ENCODE peak calls at places on chromosomes 2 and 18, in six cellular contexts. I, M, J, V, A and B are unnamed samples. For H3K4me1, the result is how much of the 10 kb centered on the place peaks cover.

GRCh38 chr2:10378189-10378588 is 69.9 kb downstream of the ODC1 start:
- DNase-seq in I (no peak), A (no peak), V (no peak), M (no peak), J (no peak), B (peak)

GRCh38 chr2:177385151-177385550 is 7.4 kb upstream of the AGPS start:
- DNase-seq in A (no peak), V (no peak), I (no peak), J (no peak), M (no peak), B (no peak)

GRCh38 chr2:142857247-142858154 is 20.0 kb upstream of the KYNU start:
- DNase-seq in I (no peak), V (no peak), M (no peak), A (no peak), J (no peak), B (no peak)

GRCh38 chr2:235098736-235099494 is 147.1 kb downstream of the SH3BP4 start:
- DNase-seq in V (no peak), J (no peak), I (no peak), A (no peak), M (no peak), B (no peak)

GRCh38 chr2:27118525-27119329 is at the start of gene CGREF1:
- DNase-seq in V (no peak), A (peak), I (peak), M (peak), J (no peak), B (no peak)

GRCh38 chr2:160061533-160062282 is 707 bp downstream of the PLA2R1 start:
- DNase-seq in A (peak), M (no peak), I (no peak), V (no peak), J (peak), B (peak)

GRCh38 chr2:23708771-23709170 is 218.2 kb downstream of the ATAD2B start:
- DNase-seq in J (no peak), M (no peak), A (no peak), I (no peak), V (no peak), B (no peak)

GRCh38 chr2:85878719-85879390 is 9.9 kb downstream of the ST3GAL5 start:
- DNase-seq in I (no peak), M (no peak), J (no peak), A (no peak), V (no peak), B (no peak)

GRCh38 chr2:127637725-127638252 is 8.2 kb upstream of the GPR17 start:
- DNase-seq in I (no peak), J (peak), A (peak), V (no peak), M (peak), B (no peak)

GRCh38 chr2:14909795-14910194 is 277.3 kb downstream of the LRATD1 start:
- DNase-seq in A (no peak), M (no peak), I (no peak), V (no peak), J (no peak), B (no peak)

GRCh38 chr2:227456772-227457171 is 15.2 kb upstream of the AGFG1 start:
- DNase-seq in V (no peak), A (no peak), J (no peak), I (no peak), M (no peak), B (no peak)

GRCh38 chr2:20524412-20525040 is 77.7 kb downstream of the RHOB start:
- DNase-seq in A (no peak), I (no peak), V (no peak), M (peak), J (peak), B (peak)

GRCh38 chr2:176637497-176638166 is 368.4 kb downstream of the MTX2 start:
- DNase-seq in M (peak), J (peak), I (peak), V (no peak), A (peak), B (peak)

GRCh38 chr2:240452471-240453256 is 17.2 kb downstream of the GPC1 start:
- DNase-seq in V (no peak), J (peak), A (peak), M (peak), I (no peak), B (peak)

GRCh38 chr2:9002637-9003365 is 683 bp downstream of the MBOAT2 start:
- DNase-seq in V (no peak), A (peak), I (peak), J (peak), M (peak), B (peak)

GRCh38 chr2:241217320-241218031 is 29.0 kb downstream of the ANO7 start:
- DNase-seq in V (no peak), I (peak), M (peak), J (peak), A (peak), B (peak)

GRCh38 chr18:72799106-72799505 is 68.7 kb downstream of the NETO1 start:
- DNase-seq in I (no peak), M (no peak), A (no peak), J (no peak), V (no peak), B (no peak)

GRCh38 chr2:164781394-164781793 is 60.2 kb downstream of the COBLL1 start:
- DNase-seq in V (no peak), M (peak), A (no peak), J (no peak), I (no peak), B (no peak)

GRCh38 chr2:176709541-176709951 is 440.3 kb downstream of the MTX2 start:
- DNase-seq in I (no peak), V (no peak), J (peak), A (peak), M (peak), B (peak)

GRCh38 chr2:193847140-193847539 is 1652.4 kb upstream of the TMEFF2 start:
- DNase-seq in A (no peak), M (no peak), J (no peak), V (no peak), I (no peak), B (no peak)

GRCh38 chr2:127066942-127067341 is 40.0 kb downstream of the BIN1 start:
- DNase-seq in A (no peak), M (no peak), J (peak), V (no peak), I (no peak), B (no peak)

GRCh38 chr2:222835142-222835822 is 25.6 kb upstream of the ACSL3 start:
- DNase-seq in M (no peak), I (no peak), A (no peak), J (no peak), V (no peak), B (no peak)

GRCh38 chr2:182358601-182359000 is 68.2 kb downstream of the PDE1A start:
- DNase-seq in V (no peak), J (no peak), A (no peak), M (no peak), I (no peak), B (no peak)

GRCh38 chr18:54558609-54559585 is 32.1 kb upstream of the DYNAP start:
- DNase-seq in A (no peak), J (no peak), M (peak), I (no peak), V (peak), B (no peak)

GRCh38 chr2:66569321-66569851 is 134.5 kb downstream of the MEIS1 start:
- DNase-seq in A (no peak), I (no peak), V (no peak), M (peak), J (peak), B (no peak)

DNA sequence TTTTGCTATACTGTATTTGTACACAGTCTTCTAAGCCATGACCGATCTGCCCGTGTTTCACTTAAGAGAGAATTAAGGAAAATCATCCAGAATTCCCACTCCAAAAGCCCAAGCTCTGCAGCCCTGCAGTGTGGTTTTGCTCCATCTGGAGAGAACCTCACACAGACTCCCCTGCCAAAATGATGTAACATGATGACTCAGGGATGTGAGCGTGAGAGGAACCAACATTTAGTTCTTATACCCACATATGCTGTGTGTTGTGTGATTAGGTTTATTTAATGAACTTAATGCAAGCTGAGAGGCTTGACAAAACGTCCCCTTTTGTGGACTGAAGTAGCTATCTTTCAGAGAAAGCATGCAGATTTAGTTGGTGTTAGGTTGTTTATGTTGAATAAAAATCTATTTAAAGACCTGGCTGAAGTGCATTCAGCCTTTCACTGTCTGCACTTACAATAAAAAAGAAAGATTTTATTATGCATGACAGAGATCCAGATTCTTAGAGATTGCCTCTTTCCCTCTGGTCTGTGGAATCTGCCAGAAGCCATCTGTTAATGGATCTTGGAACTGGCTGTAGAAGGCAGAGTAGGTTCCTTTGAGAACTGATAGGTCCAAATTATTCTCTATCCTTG is 6.3 kb downstream of the RAB12 start:
- DNase-seq in M (peak), V (peak), I (no peak), A (no peak), J (peak), B (no peak)
- H3K4me1 ChIP-seq in M (under half), V (under half), I (under half), A (under half), J (under half), B (under half)

DNA sequence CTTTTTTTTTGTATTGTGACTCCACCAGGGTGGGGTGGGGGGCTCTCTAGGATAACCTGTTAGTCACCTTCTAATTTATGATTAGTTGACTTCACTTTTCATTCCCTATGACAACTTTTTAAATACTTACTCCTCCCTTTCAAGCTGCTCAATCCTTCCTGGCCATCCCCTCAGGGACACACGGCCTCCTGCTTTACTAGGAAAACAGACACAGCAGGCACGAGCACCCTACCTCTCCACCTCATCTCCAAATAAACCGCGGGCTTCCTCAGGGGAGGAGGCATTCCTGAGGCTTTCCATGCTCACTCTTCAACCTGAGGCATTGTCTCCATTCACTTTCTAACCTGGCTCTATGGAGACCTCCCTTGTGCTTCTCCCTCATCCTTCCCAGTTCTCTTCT is 33.0 kb downstream of the B4GALT6 start:
- DNase-seq in J (no peak), I (no peak), A (no peak), M (peak), V (no peak), B (no peak)
- H3K4me1 ChIP-seq in J (under half), I (under half), A (under half), M (under half), V (under half), B (under half)

DNA sequence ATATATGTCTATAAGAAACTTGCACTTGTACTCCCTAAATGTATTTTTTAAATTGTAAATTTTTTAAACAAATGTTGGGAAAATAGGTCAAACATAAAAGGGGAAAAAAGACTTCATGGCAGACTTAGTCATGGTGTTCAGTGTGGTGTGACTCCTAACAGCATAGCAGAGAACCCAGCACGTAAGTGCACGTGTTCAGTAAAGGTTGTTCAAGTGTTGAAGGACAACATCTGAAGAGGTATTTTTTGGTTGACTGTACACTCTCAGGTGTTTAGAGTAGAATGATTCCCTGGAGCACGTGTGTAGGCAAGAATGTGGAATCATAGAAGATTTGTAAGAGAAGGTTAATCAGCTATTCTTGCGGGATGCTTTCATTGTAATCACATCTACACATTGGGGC is 106.7 kb downstream of the CRIM1 start:
- DNase-seq in M (no peak), I (no peak), V (no peak), A (no peak), J (no peak), B (no peak)
- H3K4me1 ChIP-seq in M (under half), I (under half), V (half or more), A (under half), J (under half), B (under half)

GRCh38 chr18:22173221-22173927 is 4.0 kb downstream of the GATA6 start:
- DNase-seq in M (no peak), J (no peak), A (no peak), V (no peak), I (no peak), B (no peak)
- H3K4me1 ChIP-seq in M (under half), J (under half), A (under half), V (under half), I (under half), B (under half)

GRCh38 chr2:231764124-231764523 is 17.0 kb downstream of the PDE6D start:
- DNase-seq in V (no peak), I (no peak), A (no peak), M (no peak), J (no peak), B (no peak)
- H3K4me1 ChIP-seq in V (under half), I (under half), A (under half), M (under half), J (under half), B (under half)

GRCh38 chr2:101788995-101789970 is 91.8 kb downstream of the MAP4K4 start:
- DNase-seq in J (no peak), I (no peak), A (no peak), V (no peak), M (no peak), B (no peak)
- H3K4me1 ChIP-seq in J (under half), I (under half), A (under half), V (under half), M (under half), B (under half)

GRCh38 chr2:188322569-188323531 is 31.2 kb downstream of the GULP1 start:
- DNase-seq in M (no peak), V (no peak), A (no peak), I (no peak), J (no peak), B (no peak)
- H3K4me1 ChIP-seq in M (under half), V (half or more), A (under half), I (under half), J (under half), B (under half)